ENCODE peak calls at places on chromosomes 5 and 9, in six cellular contexts. One of them, this sample, is unnamed.

GRCh38 chr5:158120760-158121159 is 261.8 kb upstream of the CLINT1 start:
- DNase-seq in glutamatergic neuron: no peak
- DNase-seq in BJ: no peak
- DNase-seq in A549: no peak
- DNase-seq in tibial nerve: no peak
- DNase-seq in right lobe of liver: no peak
- DNase-seq in this sample: no peak

GRCh38 chr5:88813805-88814584 is 69.0 kb downstream of the MEF2C start:
- DNase-seq in A549: no peak
- DNase-seq in right lobe of liver: no peak
- DNase-seq in BJ: no peak
- DNase-seq in tibial nerve: no peak
- DNase-seq in glutamatergic neuron: peak
- DNase-seq in this sample: no peak

GRCh38 chr5:128405159-128405558 is 132.9 kb downstream of the FBN2 start:
- DNase-seq in right lobe of liver: no peak
- DNase-seq in tibial nerve: no peak
- DNase-seq in glutamatergic neuron: no peak
- DNase-seq in A549: no peak
- DNase-seq in BJ: no peak
- DNase-seq in this sample: no peak

GRCh38 chr5:90878081-90878480 is 319.5 kb downstream of the ADGRV1 start:
- DNase-seq in right lobe of liver: no peak
- DNase-seq in A549: no peak
- DNase-seq in BJ: no peak
- DNase-seq in tibial nerve: no peak
- DNase-seq in glutamatergic neuron: no peak
- DNase-seq in this sample: no peak

GRCh38 chr5:68239485-68239884 is 23.9 kb downstream of the PIK3R1 start:
- DNase-seq in glutamatergic neuron: peak
- DNase-seq in BJ: peak
- DNase-seq in right lobe of liver: peak
- DNase-seq in tibial nerve: peak
- DNase-seq in A549: no peak
- DNase-seq in this sample: no peak

GRCh38 chr5:172528440-172528839 is 74.1 kb upstream of the SH3PXD2B start:
- DNase-seq in A549: peak
- DNase-seq in BJ: peak
- DNase-seq in right lobe of liver: no peak
- DNase-seq in tibial nerve: no peak
- DNase-seq in glutamatergic neuron: no peak
- DNase-seq in this sample: no peak

GRCh38 chr5:171155621-171156020 is 153.4 kb upstream of the TLX3 start:
- DNase-seq in right lobe of liver: no peak
- DNase-seq in A549: no peak
- DNase-seq in tibial nerve: no peak
- DNase-seq in BJ: peak
- DNase-seq in glutamatergic neuron: no peak
- DNase-seq in this sample: no peak

GRCh38 chr9:130756037-130756436 is 62.5 kb downstream of the EXOSC2 start:
- DNase-seq in tibial nerve: no peak
- DNase-seq in glutamatergic neuron: no peak
- DNase-seq in right lobe of liver: no peak
- DNase-seq in BJ: no peak
- DNase-seq in A549: no peak
- DNase-seq in this sample: no peak

GRCh38 chr5:59036274-59036961 is 453.5 kb downstream of the RAB3C start:
- DNase-seq in A549: no peak
- DNase-seq in tibial nerve: peak
- DNase-seq in glutamatergic neuron: no peak
- DNase-seq in right lobe of liver: no peak
- DNase-seq in BJ: peak
- DNase-seq in this sample: no peak

GRCh38 chr5:110105692-110106091 is 416.0 kb downstream of the MAN2A1 start:
- DNase-seq in glutamatergic neuron: no peak
- DNase-seq in tibial nerve: no peak
- DNase-seq in right lobe of liver: peak
- DNase-seq in BJ: no peak
- DNase-seq in A549: no peak
- DNase-seq in this sample: no peak

GRCh38 chr5:176817864-176818377 is 7.6 kb downstream of the UNC5A start:
- DNase-seq in glutamatergic neuron: peak
- DNase-seq in tibial nerve: no peak
- DNase-seq in BJ: no peak
- DNase-seq in A549: peak
- DNase-seq in right lobe of liver: no peak
- DNase-seq in this sample: no peak

GRCh38 chr9:114656301-114656700 is 1.3 kb downstream of the TEX53 start:
- DNase-seq in right lobe of liver: no peak
- DNase-seq in tibial nerve: no peak
- DNase-seq in glutamatergic neuron: no peak
- DNase-seq in BJ: no peak
- DNase-seq in A549: no peak
- DNase-seq in this sample: peak

GRCh38 chr9:84442712-84443111 is 102.2 kb upstream of the SLC28A3 start:
- DNase-seq in A549: no peak
- DNase-seq in glutamatergic neuron: no peak
- DNase-seq in tibial nerve: no peak
- DNase-seq in BJ: no peak
- DNase-seq in right lobe of liver: no peak
- DNase-seq in this sample: no peak

GRCh38 chr9:591292-591691 is 250.2 kb upstream of the DMRT1 start:
- DNase-seq in right lobe of liver: no peak
- DNase-seq in tibial nerve: no peak
- DNase-seq in BJ: no peak
- DNase-seq in A549: no peak
- DNase-seq in glutamatergic neuron: no peak
- DNase-seq in this sample: no peak

GRCh38 chr9:71826289-71826688 is 58.0 kb upstream of the CEMIP2 start:
- DNase-seq in A549: no peak
- DNase-seq in right lobe of liver: no peak
- DNase-seq in glutamatergic neuron: no peak
- DNase-seq in tibial nerve: no peak
- DNase-seq in BJ: no peak
- DNase-seq in this sample: no peak

GRCh38 chr5:30040483-30041116 is 1152.9 kb upstream of the CDH6 start:
- DNase-seq in A549: peak
- DNase-seq in tibial nerve: no peak
- DNase-seq in right lobe of liver: no peak
- DNase-seq in BJ: no peak
- DNase-seq in glutamatergic neuron: peak
- DNase-seq in this sample: no peak

GRCh38 chr5:170353946-170354345 is 35.2 kb downstream of the KCNMB1 start:
- DNase-seq in tibial nerve: peak
- DNase-seq in glutamatergic neuron: no peak
- DNase-seq in BJ: no peak
- DNase-seq in right lobe of liver: no peak
- DNase-seq in A549: no peak
- DNase-seq in this sample: no peak

GRCh38 chr5:177312649-177313181 is 1.0 kb upstream of the MXD3 start:
- DNase-seq in BJ: no peak
- DNase-seq in A549: no peak
- DNase-seq in right lobe of liver: no peak
- DNase-seq in tibial nerve: no peak
- DNase-seq in glutamatergic neuron: no peak
- DNase-seq in this sample: peak

DNA sequence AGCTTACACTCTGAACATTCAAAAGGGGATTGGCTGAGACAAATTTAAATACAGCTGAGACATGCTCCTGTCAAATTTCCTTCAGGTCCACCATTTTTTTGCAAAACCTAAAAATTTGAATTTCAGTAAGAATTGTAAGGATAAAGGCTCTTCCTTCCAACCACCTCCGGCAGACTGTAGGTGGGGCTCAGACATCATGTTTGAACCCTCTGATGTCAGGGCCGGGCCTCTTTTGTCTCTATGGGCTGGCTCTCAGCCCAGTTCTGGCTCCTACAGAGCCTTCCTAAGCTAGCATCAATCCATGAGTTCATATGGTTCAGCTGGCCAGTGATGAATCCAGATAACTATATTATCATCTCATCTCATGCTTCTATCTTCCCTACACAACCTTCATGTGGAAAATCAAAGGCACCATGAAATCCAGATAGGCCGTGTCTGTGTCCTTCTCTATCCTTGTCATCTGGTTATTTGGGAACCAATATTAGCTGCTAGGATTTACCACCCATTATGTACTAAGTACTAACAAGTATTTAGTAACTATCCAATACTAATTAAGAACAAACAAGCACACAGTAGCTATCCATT is 44.2 kb downstream of the NIPSNAP3B start:
- DNase-seq in A549: no peak
- DNase-seq in glutamatergic neuron: no peak
- DNase-seq in right lobe of liver: no peak
- DNase-seq in tibial nerve: no peak
- DNase-seq in BJ: no peak
- DNase-seq in this sample: no peak
- TF ChIP-seq CTCF in A549: peak
- TF ChIP-seq CTCF in glutamatergic neuron: no peak
- TF ChIP-seq CTCF in right lobe of liver: no peak
- TF ChIP-seq CTCF in tibial nerve: peak
- TF ChIP-seq CTCF in BJ: peak
- TF ChIP-seq CTCF in this sample: peak

GRCh38 chr5:83718936-83719495 is 1.6 kb downstream of the HAPLN1 start:
- DNase-seq in glutamatergic neuron: no peak
- DNase-seq in tibial nerve: no peak
- DNase-seq in A549: no peak
- DNase-seq in right lobe of liver: no peak
- DNase-seq in BJ: no peak
- DNase-seq in this sample: no peak

GRCh38 chr5:83724915-83725314 is 4.3 kb upstream of the HAPLN1 start:
- DNase-seq in right lobe of liver: no peak
- DNase-seq in BJ: no peak
- DNase-seq in glutamatergic neuron: no peak
- DNase-seq in tibial nerve: no peak
- DNase-seq in A549: no peak
- DNase-seq in this sample: no peak

GRCh38 chr5:83724001-83724400 is 3.3 kb upstream of the HAPLN1 start:
- DNase-seq in A549: no peak
- DNase-seq in right lobe of liver: no peak
- DNase-seq in tibial nerve: no peak
- DNase-seq in glutamatergic neuron: no peak
- DNase-seq in BJ: no peak
- DNase-seq in this sample: no peak

GRCh38 chr5:83720805-83721431 is at the start of gene HAPLN1:
- DNase-seq in BJ: no peak
- DNase-seq in A549: no peak
- DNase-seq in glutamatergic neuron: no peak
- DNase-seq in tibial nerve: no peak
- DNase-seq in right lobe of liver: no peak
- DNase-seq in this sample: no peak

DNA sequence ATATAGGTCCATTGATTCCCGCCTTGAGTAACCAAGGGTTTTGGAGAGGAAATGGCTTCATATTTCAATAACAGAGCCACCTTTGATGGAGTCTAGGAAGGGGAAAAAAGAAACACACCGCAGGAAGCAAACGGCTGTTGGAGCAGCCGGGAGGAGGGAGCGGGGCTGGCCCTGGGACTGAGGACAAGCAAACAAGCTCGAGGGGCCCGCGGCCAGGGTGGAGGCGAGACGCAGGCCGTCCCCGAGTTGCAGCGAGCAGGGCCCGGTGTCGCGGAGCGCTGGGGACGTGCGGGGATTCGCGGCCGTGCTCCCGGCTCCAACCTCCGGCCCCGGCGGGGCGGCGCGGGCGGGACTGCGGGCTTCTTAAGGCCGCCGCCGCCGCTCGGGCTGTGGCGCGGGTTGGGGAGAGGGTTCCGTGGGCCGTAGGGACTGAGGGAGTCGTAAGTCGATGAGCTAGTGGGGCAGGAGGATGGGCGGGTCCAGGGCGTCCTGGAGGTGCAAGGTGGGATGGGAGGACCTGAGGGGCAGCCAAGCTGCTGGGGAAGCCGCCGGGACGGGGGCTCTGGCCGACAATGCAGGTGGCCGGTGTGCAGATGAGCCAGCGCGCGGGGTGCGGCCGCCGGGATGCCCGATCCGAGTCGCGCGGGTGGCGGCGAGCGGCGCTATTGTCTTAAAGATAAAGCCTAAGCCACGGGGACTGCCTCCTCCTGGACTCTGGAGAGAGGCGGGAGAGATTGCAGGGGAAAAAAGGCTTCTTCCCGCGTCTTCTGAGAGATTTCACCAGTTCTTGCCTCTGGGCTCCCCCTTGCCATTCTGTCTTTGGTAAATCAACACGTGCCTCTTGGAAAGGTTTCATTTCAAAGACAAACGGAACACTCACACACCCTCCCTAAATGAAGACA is 1.5 kb upstream of the HAPLN1 start:
- DNase-seq in BJ: no peak
- DNase-seq in A549: peak
- DNase-seq in tibial nerve: peak
- DNase-seq in right lobe of liver: peak
- DNase-seq in glutamatergic neuron: peak
- DNase-seq in this sample: peak
- TF ChIP-seq CTCF in BJ: peak
- TF ChIP-seq CTCF in A549: peak
- TF ChIP-seq CTCF in tibial nerve: peak
- TF ChIP-seq CTCF in right lobe of liver: no peak
- TF ChIP-seq CTCF in glutamatergic neuron: no peak
- TF ChIP-seq CTCF in this sample: peak

DNA sequence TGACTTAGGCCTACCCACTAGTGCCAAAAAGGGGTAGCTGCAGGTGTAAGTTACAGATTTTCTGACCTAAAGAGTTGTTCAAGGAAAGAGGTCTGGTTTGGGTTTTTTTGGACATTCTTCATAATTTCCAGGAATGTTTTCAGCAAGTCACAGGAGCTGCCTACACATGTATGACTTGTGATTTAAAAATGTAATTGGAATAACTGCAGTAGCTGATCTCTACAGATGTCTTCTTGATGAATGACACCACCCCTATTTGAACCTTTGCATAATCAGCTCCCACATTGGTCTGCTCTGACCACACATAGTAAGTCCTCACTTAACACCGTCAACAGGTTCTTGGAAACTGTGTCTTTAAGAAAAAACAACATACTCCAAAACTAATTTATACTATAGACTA is 481.4 kb downstream of the RASEF start:
- DNase-seq in right lobe of liver: no peak
- DNase-seq in BJ: no peak
- DNase-seq in glutamatergic neuron: no peak
- DNase-seq in A549: no peak
- DNase-seq in tibial nerve: no peak
- DNase-seq in this sample: no peak
- TF ChIP-seq CTCF in right lobe of liver: no peak
- TF ChIP-seq CTCF in BJ: no peak
- TF ChIP-seq CTCF in glutamatergic neuron: no peak
- TF ChIP-seq CTCF in A549: no peak
- TF ChIP-seq CTCF in tibial nerve: no peak
- TF ChIP-seq CTCF in this sample: no peak

DNA sequence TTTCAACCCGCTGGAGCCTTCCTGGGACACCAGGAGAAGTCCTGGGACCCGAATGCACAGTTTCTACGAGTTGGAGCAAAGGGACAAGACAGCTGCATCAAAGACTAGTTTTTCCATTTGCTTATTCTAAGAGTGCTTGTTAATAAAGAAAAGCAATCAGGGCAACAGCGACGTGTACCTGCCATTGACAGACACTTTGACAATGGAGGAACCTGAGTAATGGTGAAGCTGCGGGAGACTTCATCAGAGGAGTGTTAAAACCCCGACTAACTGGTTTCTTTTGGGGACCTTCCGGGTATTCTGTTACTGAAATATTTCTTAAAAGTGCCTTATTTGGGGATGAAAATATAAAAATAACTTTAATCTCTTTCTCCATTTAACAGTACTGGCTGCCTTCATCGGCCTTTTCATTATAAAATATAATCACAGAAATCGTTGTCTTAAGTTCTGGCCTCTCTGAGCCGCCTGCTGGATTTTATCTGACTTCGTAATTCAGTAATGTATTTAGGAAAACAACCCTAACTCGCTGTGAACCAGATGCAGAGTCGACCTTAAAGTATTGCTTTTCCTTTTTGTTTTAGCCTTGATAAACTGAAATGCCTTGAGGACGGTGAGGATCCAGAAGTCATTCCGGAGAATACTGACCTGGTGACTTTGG is 781 bp downstream of the SNAPC3 start:
- DNase-seq in right lobe of liver: no peak
- DNase-seq in glutamatergic neuron: no peak
- DNase-seq in tibial nerve: no peak
- DNase-seq in BJ: no peak
- DNase-seq in A549: no peak
- DNase-seq in this sample: no peak
- TF ChIP-seq CTCF in right lobe of liver: no peak
- TF ChIP-seq CTCF in glutamatergic neuron: no peak
- TF ChIP-seq CTCF in tibial nerve: no peak
- TF ChIP-seq CTCF in BJ: peak
- TF ChIP-seq CTCF in A549: no peak
- TF ChIP-seq CTCF in this sample: peak